ENCODE peak calls at places on chromosomes 7 and 10, in nine cellular contexts. One of them, this sample, is unnamed. For H3K36me3 and H3K4me1, the result is how much of the 10 kb centered on the place peaks cover.

GRCh38 chr10:28722065-28722803 is 44.9 kb downstream of the BAMBI start:
- DNase-seq in right atrium auricular region: peak
- DNase-seq in OCI-LY7: no peak
- DNase-seq in DND-41: no peak
- DNase-seq in CD8-positive, alpha-beta memory T cell: no peak
- DNase-seq in mucosa of descending colon: no peak
- DNase-seq in upper lobe of left lung: no peak
- DNase-seq in CD4-positive, CD25-positive, alpha-beta regulatory T cell: no peak
- DNase-seq in cardiac muscle cell: peak
- DNase-seq in this sample: peak

GRCh38 chr7:116434820-116435341 is 64.7 kb upstream of the CAV2 start:
- DNase-seq in right atrium auricular region: no peak
- DNase-seq in OCI-LY7: no peak
- DNase-seq in DND-41: no peak
- DNase-seq in CD8-positive, alpha-beta memory T cell: no peak
- DNase-seq in mucosa of descending colon: no peak
- DNase-seq in upper lobe of left lung: no peak
- DNase-seq in CD4-positive, CD25-positive, alpha-beta regulatory T cell: no peak
- DNase-seq in cardiac muscle cell: no peak
- DNase-seq in this sample: peak

GRCh38 chr10:91210435-91210834 is 10.0 kb upstream of the PCGF5 start:
- DNase-seq in right atrium auricular region: no peak
- DNase-seq in OCI-LY7: peak
- DNase-seq in DND-41: peak
- DNase-seq in CD8-positive, alpha-beta memory T cell: no peak
- DNase-seq in mucosa of descending colon: peak
- DNase-seq in upper lobe of left lung: peak
- DNase-seq in CD4-positive, CD25-positive, alpha-beta regulatory T cell: peak
- DNase-seq in cardiac muscle cell: no peak
- DNase-seq in this sample: no peak

GRCh38 chr10:133173860-133174523 is 14.0 kb downstream of the KNDC1 start:
- DNase-seq in right atrium auricular region: no peak
- DNase-seq in OCI-LY7: no peak
- DNase-seq in DND-41: no peak
- DNase-seq in CD8-positive, alpha-beta memory T cell: no peak
- DNase-seq in mucosa of descending colon: no peak
- DNase-seq in upper lobe of left lung: peak
- DNase-seq in CD4-positive, CD25-positive, alpha-beta regulatory T cell: no peak
- DNase-seq in cardiac muscle cell: no peak
- DNase-seq in this sample: peak

GRCh38 chr7:298375-298702 is 8.4 kb downstream of the FOXL3 start:
- DNase-seq in right atrium auricular region: no peak
- DNase-seq in OCI-LY7: no peak
- DNase-seq in DND-41: no peak
- DNase-seq in CD8-positive, alpha-beta memory T cell: no peak
- DNase-seq in mucosa of descending colon: no peak
- DNase-seq in upper lobe of left lung: peak
- DNase-seq in CD4-positive, CD25-positive, alpha-beta regulatory T cell: no peak
- DNase-seq in cardiac muscle cell: no peak
- DNase-seq in this sample: peak

GRCh38 chr7:103941978-103942377 is 47.5 kb downstream of the RELN start:
- DNase-seq in right atrium auricular region: no peak
- DNase-seq in OCI-LY7: no peak
- DNase-seq in DND-41: no peak
- DNase-seq in CD8-positive, alpha-beta memory T cell: no peak
- DNase-seq in mucosa of descending colon: no peak
- DNase-seq in upper lobe of left lung: no peak
- DNase-seq in CD4-positive, CD25-positive, alpha-beta regulatory T cell: no peak
- DNase-seq in cardiac muscle cell: no peak
- DNase-seq in this sample: no peak

GRCh38 chr10:52895066-52895465 is 122.5 kb upstream of the MBL2 start:
- DNase-seq in right atrium auricular region: no peak
- DNase-seq in OCI-LY7: no peak
- DNase-seq in DND-41: no peak
- DNase-seq in CD8-positive, alpha-beta memory T cell: no peak
- DNase-seq in mucosa of descending colon: no peak
- DNase-seq in upper lobe of left lung: no peak
- DNase-seq in CD4-positive, CD25-positive, alpha-beta regulatory T cell: no peak
- DNase-seq in cardiac muscle cell: no peak
- DNase-seq in this sample: no peak

GRCh38 chr10:126080879-126081331 is 184.5 kb downstream of the FANK1 start:
- DNase-seq in right atrium auricular region: no peak
- DNase-seq in OCI-LY7: no peak
- DNase-seq in DND-41: no peak
- DNase-seq in CD8-positive, alpha-beta memory T cell: no peak
- DNase-seq in mucosa of descending colon: no peak
- DNase-seq in upper lobe of left lung: no peak
- DNase-seq in CD4-positive, CD25-positive, alpha-beta regulatory T cell: no peak
- DNase-seq in cardiac muscle cell: no peak
- DNase-seq in this sample: no peak

GRCh38 chr7:130930260-130930659 is 196.3 kb upstream of the KLF14 start:
- DNase-seq in right atrium auricular region: no peak
- DNase-seq in OCI-LY7: no peak
- DNase-seq in DND-41: no peak
- DNase-seq in CD8-positive, alpha-beta memory T cell: no peak
- DNase-seq in mucosa of descending colon: peak
- DNase-seq in upper lobe of left lung: no peak
- DNase-seq in CD4-positive, CD25-positive, alpha-beta regulatory T cell: peak
- DNase-seq in cardiac muscle cell: no peak
- DNase-seq in this sample: no peak

GRCh38 chr7:94529516-94529915 is 19.9 kb downstream of the CASD1 start:
- DNase-seq in right atrium auricular region: no peak
- DNase-seq in OCI-LY7: no peak
- DNase-seq in DND-41: no peak
- DNase-seq in CD8-positive, alpha-beta memory T cell: no peak
- DNase-seq in mucosa of descending colon: no peak
- DNase-seq in upper lobe of left lung: no peak
- DNase-seq in CD4-positive, CD25-positive, alpha-beta regulatory T cell: no peak
- DNase-seq in cardiac muscle cell: no peak
- DNase-seq in this sample: no peak

GRCh38 chr7:75945297-75946168 is 30.6 kb downstream of the POR start:
- DNase-seq in right atrium auricular region: no peak
- DNase-seq in OCI-LY7: no peak
- DNase-seq in DND-41: no peak
- DNase-seq in CD8-positive, alpha-beta memory T cell: no peak
- DNase-seq in mucosa of descending colon: peak
- DNase-seq in upper lobe of left lung: peak
- DNase-seq in CD4-positive, CD25-positive, alpha-beta regulatory T cell: no peak
- DNase-seq in cardiac muscle cell: peak
- DNase-seq in this sample: no peak

GRCh38 chr10:5293691-5294550 is 70.8 kb upstream of the UCN3 start:
- DNase-seq in right atrium auricular region: no peak
- DNase-seq in OCI-LY7: peak
- DNase-seq in DND-41: peak
- DNase-seq in CD8-positive, alpha-beta memory T cell: no peak
- DNase-seq in mucosa of descending colon: peak
- DNase-seq in upper lobe of left lung: peak
- DNase-seq in CD4-positive, CD25-positive, alpha-beta regulatory T cell: peak
- DNase-seq in cardiac muscle cell: peak
- DNase-seq in this sample: peak

GRCh38 chr10:78039743-78040142 is 6.1 kb downstream of the RPS24 start:
- DNase-seq in right atrium auricular region: no peak
- DNase-seq in OCI-LY7: no peak
- DNase-seq in DND-41: no peak
- DNase-seq in CD8-positive, alpha-beta memory T cell: no peak
- DNase-seq in mucosa of descending colon: no peak
- DNase-seq in upper lobe of left lung: no peak
- DNase-seq in CD4-positive, CD25-positive, alpha-beta regulatory T cell: no peak
- DNase-seq in cardiac muscle cell: no peak
- DNase-seq in this sample: no peak

GRCh38 chr10:66925896-66926719 is at the start of gene LRRTM3:
- DNase-seq in right atrium auricular region: peak
- DNase-seq in OCI-LY7: peak
- DNase-seq in DND-41: peak
- DNase-seq in CD8-positive, alpha-beta memory T cell: no peak
- DNase-seq in mucosa of descending colon: no peak
- DNase-seq in upper lobe of left lung: peak
- DNase-seq in CD4-positive, CD25-positive, alpha-beta regulatory T cell: peak
- DNase-seq in cardiac muscle cell: peak
- DNase-seq in this sample: no peak

GRCh38 chr10:59091239-59091638 is 85.2 kb upstream of the PHYHIPL start:
- DNase-seq in right atrium auricular region: no peak
- DNase-seq in OCI-LY7: no peak
- DNase-seq in DND-41: no peak
- DNase-seq in CD8-positive, alpha-beta memory T cell: no peak
- DNase-seq in mucosa of descending colon: no peak
- DNase-seq in upper lobe of left lung: no peak
- DNase-seq in CD4-positive, CD25-positive, alpha-beta regulatory T cell: no peak
- DNase-seq in cardiac muscle cell: no peak
- DNase-seq in this sample: no peak

GRCh38 chr7:74223711-74224510 is 14.1 kb downstream of the LAT2 start:
- DNase-seq in right atrium auricular region: no peak
- DNase-seq in OCI-LY7: no peak
- DNase-seq in DND-41: no peak
- DNase-seq in CD8-positive, alpha-beta memory T cell: no peak
- DNase-seq in mucosa of descending colon: peak
- DNase-seq in upper lobe of left lung: no peak
- DNase-seq in CD4-positive, CD25-positive, alpha-beta regulatory T cell: no peak
- DNase-seq in cardiac muscle cell: no peak
- DNase-seq in this sample: no peak

DNA sequence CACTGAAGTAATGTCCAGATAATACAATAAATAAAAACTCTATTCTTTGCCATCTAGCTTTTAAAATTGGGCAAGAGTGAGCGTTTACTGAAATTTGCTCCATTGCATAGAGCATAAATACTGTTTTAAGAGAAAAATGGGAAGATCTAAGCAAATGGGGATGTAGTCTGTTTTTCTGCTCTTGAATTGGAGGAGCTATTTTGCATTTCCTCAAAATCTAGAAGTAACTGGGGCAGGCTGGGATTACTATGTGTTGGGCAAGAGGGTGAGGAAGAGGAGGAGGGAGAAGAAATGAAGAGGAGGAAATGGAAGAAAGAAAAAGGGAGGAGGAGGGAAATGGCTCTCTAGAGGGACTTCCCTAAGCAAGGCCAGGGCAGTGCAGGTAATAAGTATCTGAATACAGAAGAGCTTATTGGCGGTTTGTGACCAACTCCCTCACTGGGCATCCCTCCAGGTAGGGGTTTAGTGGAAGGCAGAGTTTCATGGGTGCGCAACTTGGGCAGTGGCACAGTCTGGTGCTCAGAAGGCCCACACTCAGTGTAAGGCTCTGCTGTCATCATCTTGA is 116.6 kb downstream of the EVX1 start:
- DNase-seq in right atrium auricular region: no peak
- DNase-seq in OCI-LY7: no peak
- DNase-seq in DND-41: no peak
- DNase-seq in CD8-positive, alpha-beta memory T cell: no peak
- DNase-seq in mucosa of descending colon: no peak
- DNase-seq in upper lobe of left lung: no peak
- DNase-seq in CD4-positive, CD25-positive, alpha-beta regulatory T cell: no peak
- DNase-seq in cardiac muscle cell: no peak
- DNase-seq in this sample: no peak
- H3K36me3 ChIP-seq in right atrium auricular region: under half
- H3K36me3 ChIP-seq in OCI-LY7: under half
- H3K36me3 ChIP-seq in DND-41: under half
- H3K36me3 ChIP-seq in CD8-positive, alpha-beta memory T cell: under half
- H3K36me3 ChIP-seq in mucosa of descending colon: under half
- H3K36me3 ChIP-seq in upper lobe of left lung: under half
- H3K36me3 ChIP-seq in CD4-positive, CD25-positive, alpha-beta regulatory T cell: under half
- H3K36me3 ChIP-seq in cardiac muscle cell: under half
- H3K36me3 ChIP-seq in this sample: under half

DNA sequence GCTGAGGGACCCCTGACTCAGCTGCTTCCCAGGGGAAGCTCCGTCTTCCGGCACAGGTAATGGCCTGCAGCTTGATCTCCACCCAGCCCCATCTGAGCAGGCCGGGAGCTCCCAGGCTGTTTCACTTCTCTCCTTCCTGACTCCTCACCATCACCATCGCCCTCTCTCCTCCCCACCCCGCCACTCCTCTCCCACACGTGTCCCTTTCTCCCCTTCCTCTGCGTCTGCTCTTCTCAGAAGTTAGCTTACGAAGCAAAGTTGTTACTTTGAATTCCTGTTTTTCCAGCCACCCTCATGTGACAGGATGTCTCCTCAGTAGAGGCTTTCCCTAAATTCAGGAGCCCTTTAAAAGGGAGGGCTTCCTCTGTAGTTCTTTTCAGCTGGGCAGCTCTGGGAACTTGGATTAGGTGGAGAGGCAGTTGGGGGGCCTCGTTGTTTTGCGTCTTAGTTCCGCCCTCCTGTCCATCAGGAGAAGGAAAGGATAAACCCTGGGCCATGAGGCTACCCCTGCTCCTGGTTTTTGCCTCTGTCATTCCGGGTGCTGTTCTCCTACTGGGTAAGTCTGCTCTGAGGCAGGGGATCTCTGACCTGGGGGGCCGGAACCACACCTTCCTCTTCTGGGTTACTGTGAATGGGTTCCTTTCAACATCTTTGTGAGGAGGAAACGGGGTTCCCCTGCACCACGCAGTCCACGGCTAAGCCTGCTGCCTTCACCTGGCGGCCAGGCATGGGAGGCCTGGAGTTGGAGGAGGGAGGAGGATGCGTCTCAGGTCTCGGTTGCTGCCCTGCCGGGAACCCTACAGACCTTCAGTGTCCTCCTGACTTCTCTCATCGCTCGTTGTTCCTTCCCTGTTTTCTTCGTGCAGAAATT is at the start of gene MRC1:
- DNase-seq in right atrium auricular region: no peak
- DNase-seq in OCI-LY7: no peak
- DNase-seq in DND-41: no peak
- DNase-seq in CD8-positive, alpha-beta memory T cell: no peak
- DNase-seq in mucosa of descending colon: peak
- DNase-seq in upper lobe of left lung: peak
- DNase-seq in CD4-positive, CD25-positive, alpha-beta regulatory T cell: peak
- DNase-seq in cardiac muscle cell: no peak
- DNase-seq in this sample: no peak
- H3K4me3 ChIP-seq in right atrium auricular region: peak
- H3K4me3 ChIP-seq in OCI-LY7: no peak
- H3K4me3 ChIP-seq in DND-41: no peak
- H3K4me3 ChIP-seq in CD8-positive, alpha-beta memory T cell: no peak
- H3K4me3 ChIP-seq in mucosa of descending colon: no peak
- H3K4me3 ChIP-seq in upper lobe of left lung: peak
- H3K4me3 ChIP-seq in CD4-positive, CD25-positive, alpha-beta regulatory T cell: peak
- H3K4me3 ChIP-seq in cardiac muscle cell: no peak
- H3K4me3 ChIP-seq in this sample: no peak

DNA sequence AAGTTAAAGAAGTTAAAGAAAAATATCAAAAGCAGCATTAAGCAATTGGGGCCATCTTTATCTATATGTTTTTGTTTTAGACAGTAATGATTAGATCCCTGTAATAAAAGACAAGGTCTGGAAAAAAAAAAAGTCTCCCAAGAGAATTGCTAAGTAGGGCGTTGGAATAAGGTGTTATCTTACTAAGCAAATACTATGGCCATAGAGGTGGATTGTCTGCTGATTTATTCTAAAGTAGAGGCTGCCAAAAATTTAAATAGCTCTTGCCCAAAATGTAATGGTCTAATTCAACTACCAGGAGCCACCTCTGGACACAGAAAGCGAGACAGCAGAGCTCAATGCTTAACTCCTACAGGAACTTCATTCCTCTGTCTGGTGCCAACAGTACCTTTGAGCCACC is 71.6 kb downstream of the HERPUD2 start:
- DNase-seq in right atrium auricular region: no peak
- DNase-seq in OCI-LY7: no peak
- DNase-seq in DND-41: no peak
- DNase-seq in CD8-positive, alpha-beta memory T cell: no peak
- DNase-seq in mucosa of descending colon: no peak
- DNase-seq in upper lobe of left lung: no peak
- DNase-seq in CD4-positive, CD25-positive, alpha-beta regulatory T cell: no peak
- DNase-seq in cardiac muscle cell: no peak
- DNase-seq in this sample: no peak
- H3K4me1 ChIP-seq in right atrium auricular region: under half
- H3K4me1 ChIP-seq in OCI-LY7: under half
- H3K4me1 ChIP-seq in DND-41: under half
- H3K4me1 ChIP-seq in CD8-positive, alpha-beta memory T cell: under half
- H3K4me1 ChIP-seq in mucosa of descending colon: under half
- H3K4me1 ChIP-seq in upper lobe of left lung: under half
- H3K4me1 ChIP-seq in CD4-positive, CD25-positive, alpha-beta regulatory T cell: under half
- H3K4me1 ChIP-seq in cardiac muscle cell: under half
- H3K4me1 ChIP-seq in this sample: under half

GRCh38 chr10:120460191-120460590 is 3.2 kb downstream of the PLPP4 start:
- DNase-seq in right atrium auricular region: no peak
- DNase-seq in OCI-LY7: no peak
- DNase-seq in DND-41: no peak
- DNase-seq in CD8-positive, alpha-beta memory T cell: no peak
- DNase-seq in mucosa of descending colon: no peak
- DNase-seq in upper lobe of left lung: no peak
- DNase-seq in CD4-positive, CD25-positive, alpha-beta regulatory T cell: no peak
- DNase-seq in cardiac muscle cell: no peak
- DNase-seq in this sample: no peak
- H3K36me3 ChIP-seq in right atrium auricular region: under half
- H3K36me3 ChIP-seq in OCI-LY7: under half
- H3K36me3 ChIP-seq in DND-41: under half
- H3K36me3 ChIP-seq in CD8-positive, alpha-beta memory T cell: under half
- H3K36me3 ChIP-seq in mucosa of descending colon: under half
- H3K36me3 ChIP-seq in upper lobe of left lung: under half
- H3K36me3 ChIP-seq in CD4-positive, CD25-positive, alpha-beta regulatory T cell: under half
- H3K36me3 ChIP-seq in cardiac muscle cell: under half
- H3K36me3 ChIP-seq in this sample: under half

This sample was measured in SJSA1.